ENCODE peak calls at places on chromosomes 11 and 22, in four cellular contexts. O is NCI-H1436, C is body of pancreas, P is NCI-H1092. B is an unnamed sample.

GRCh38 chr11:285021-285893 is 3.7 kb upstream of the PGGHG start:
- DNase-seq in O (no peak), C (no peak), P (no peak), B (no peak)

GRCh38 chr11:44718612-44719390 is 8.0 kb upstream of the TSPAN18 start:
- DNase-seq in O (no peak), C (no peak), P (no peak), B (no peak)

GRCh38 chr11:65920035-65920802 is 993 bp downstream of the DRAP1 start:
- DNase-seq in O (no peak), C (peak), P (no peak), B (no peak)

GRCh38 chr11:132898021-132898420 is 634.3 kb downstream of the OPCML start:
- DNase-seq in O (no peak), C (no peak), P (peak), B (no peak)

GRCh38 chr22:29994941-29995340 is 85.3 kb upstream of the HORMAD2 start:
- DNase-seq in O (no peak), C (no peak), P (no peak), B (no peak)

GRCh38 chr11:17563248-17563647 is 16.2 kb downstream of the OTOG start:
- DNase-seq in O (no peak), C (no peak), P (no peak), B (no peak)

GRCh38 chr22:21991309-21991596 is 8.7 kb upstream of the TOP3B start:
- DNase-seq in O (no peak), C (no peak), P (no peak), B (no peak)

GRCh38 chr11:6362868-6363678 is 27.2 kb upstream of the SMPD1 start:
- DNase-seq in O (peak), C (peak), P (peak), B (peak)

GRCh38 chr11:36155770-36156485 is 133.3 kb downstream of the COMMD9 start:
- DNase-seq in O (no peak), C (no peak), P (no peak), B (no peak)

GRCh38 chr11:18394300-18394927 is at the start of gene LDHA:
- DNase-seq in O (peak), C (peak), P (peak), B (peak)

GRCh38 chr11:68816917-68817419 is 24.7 kb downstream of the CPT1A start:
- DNase-seq in O (no peak), C (no peak), P (no peak), B (no peak)

GRCh38 chr22:39713799-39714290 is 143.3 kb downstream of the CACNA1I start:
- DNase-seq in O (no peak), C (no peak), P (no peak), B (no peak)

GRCh38 chr11:35126000-35126878 is 12.7 kb upstream of the CD44 start:
- DNase-seq in O (no peak), C (no peak), P (no peak), B (no peak)

GRCh38 chr22:19184276-19184997 is 5.9 kb upstream of the SLC25A1 start:
- DNase-seq in O (no peak), C (no peak), P (no peak), B (no peak)

GRCh38 chr11:75246673-75247350 is 6.2 kb downstream of the TPBGL start:
- DNase-seq in O (no peak), C (no peak), P (no peak), B (no peak)

GRCh38 chr11:43681543-43681942 is 1.0 kb downstream of the HSD17B12 start:
- DNase-seq in O (no peak), C (no peak), P (no peak), B (peak)

GRCh38 chr11:8656291-8656690 is 26.2 kb downstream of the TRIM66 start:
- DNase-seq in O (no peak), C (no peak), P (no peak), B (no peak)

GRCh38 chr11:16404781-16405180 is 48.4 kb upstream of the SOX6 start:
- DNase-seq in O (peak), C (no peak), P (no peak), B (peak)

GRCh38 chr11:62432695-62433094 is 13.9 kb downstream of the SCGB1A1 start:
- DNase-seq in O (no peak), C (no peak), P (no peak), B (no peak)

GRCh38 chr11:92330114-92330513 is 105.5 kb downstream of the FAT3 start:
- DNase-seq in O (no peak), C (no peak), P (no peak), B (no peak)

GRCh38 chr22:22092974-22093373 is 110.4 kb upstream of the TOP3B start:
- DNase-seq in O (no peak), C (no peak), P (no peak), B (no peak)

GRCh38 chr22:36068776-36069344 is 40.2 kb upstream of the RBFOX2 start:
- DNase-seq in O (no peak), C (no peak), P (no peak), B (no peak)

GRCh38 chr11:113974741-113975470 is at the start of gene HTR3A:
- DNase-seq in O (peak), C (peak), P (peak), B (peak)

GRCh38 chr11:122633219-122633829 is 22.2 kb upstream of the UBASH3B start:
- DNase-seq in O (no peak), C (no peak), P (peak), B (no peak)